ENCODE peak calls at places on chromosome 1, in five cellular contexts. Z, S, G, T and V are unnamed samples.

GRCh38 chr1:116537439-116537838 is 33.4 kb downstream of the CD58 start:
- DNase-seq in Z (no peak), G (no peak), T (no peak), S (no peak), V (no peak)

GRCh38 chr1:21567241-21568005 is 58.2 kb downstream of the ALPL start:
- DNase-seq in G (no peak), S (no peak), T (no peak), Z (no peak), V (no peak)

GRCh38 chr1:65965112-65965511 is 172.4 kb downstream of the PDE4B start:
- DNase-seq in Z (no peak), S (no peak), G (no peak), T (no peak), V (no peak)

GRCh38 chr1:19640363-19641316 is 3.5 kb upstream of the NBL1 start:
- DNase-seq in T (no peak), Z (no peak), G (no peak), S (no peak), V (no peak)

GRCh38 chr1:12528021-12528852 is 89.8 kb downstream of the DHRS3 start:
- DNase-seq in G (peak; percentile 86), T (no peak), Z (no peak), S (no peak), V (no peak)

GRCh38 chr1:247548092-247548491 is 842 bp upstream of the GCSAML start:
- DNase-seq in S (no peak), Z (no peak), G (no peak), T (no peak), V (no peak)

GRCh38 chr1:66502084-66502483 is 31.9 kb upstream of the SGIP1 start:
- DNase-seq in S (no peak), T (no peak), Z (no peak), G (no peak), V (no peak)

GRCh38 chr1:151199860-151200581 is 1.7 kb downstream of the PIP5K1A start:
- DNase-seq in G (no peak), T (no peak), S (no peak), Z (no peak), V (no peak)